ENCODE peak calls at places on chromosomes 6 and 20, in seven cellular contexts. One of them, this sample, is unnamed. For H3K9me3, the result is how much of the 10 kb centered on the place peaks cover.

GRCh38 chr20:10863337-10864060 is 189.7 kb upstream of the JAG1 start:
- DNase-seq in H9: no peak
- DNase-seq in kidney: no peak
- DNase-seq in GM23248: peak
- DNase-seq in lung: no peak
- DNase-seq in CD8-positive, alpha-beta T cell: no peak
- DNase-seq in heart right ventricle: no peak
- DNase-seq in this sample: no peak

GRCh38 chr6:72286911-72287311 is 335.0 kb upstream of the KCNQ5 start:
- DNase-seq in H9: no peak
- DNase-seq in kidney: no peak
- DNase-seq in GM23248: peak
- DNase-seq in lung: no peak
- DNase-seq in CD8-positive, alpha-beta T cell: no peak
- DNase-seq in heart right ventricle: no peak
- DNase-seq in this sample: no peak

GRCh38 chr6:2746557-2747061 is 4.1 kb downstream of the MYLK4 start:
- DNase-seq in H9: no peak
- DNase-seq in kidney: no peak
- DNase-seq in GM23248: no peak
- DNase-seq in lung: no peak
- DNase-seq in CD8-positive, alpha-beta T cell: no peak
- DNase-seq in heart right ventricle: no peak
- DNase-seq in this sample: no peak

GRCh38 chr6:65398851-65399250 is 308.2 kb downstream of the EYS start:
- DNase-seq in H9: no peak
- DNase-seq in kidney: no peak
- DNase-seq in GM23248: no peak
- DNase-seq in lung: no peak
- DNase-seq in CD8-positive, alpha-beta T cell: no peak
- DNase-seq in heart right ventricle: no peak
- DNase-seq in this sample: no peak

GRCh38 chr6:16146527-16146955 is 17.7 kb downstream of the MYLIP start:
- DNase-seq in H9: no peak
- DNase-seq in kidney: peak
- DNase-seq in GM23248: peak
- DNase-seq in lung: no peak
- DNase-seq in CD8-positive, alpha-beta T cell: no peak
- DNase-seq in heart right ventricle: no peak
- DNase-seq in this sample: no peak

GRCh38 chr20:45157977-45158376 is 16.7 kb upstream of the PI3 start:
- DNase-seq in H9: no peak
- DNase-seq in kidney: no peak
- DNase-seq in GM23248: peak
- DNase-seq in lung: no peak
- DNase-seq in CD8-positive, alpha-beta T cell: no peak
- DNase-seq in heart right ventricle: no peak
- DNase-seq in this sample: no peak

GRCh38 chr6:119856136-119856535 is 506.6 kb upstream of the MAN1A1 start:
- DNase-seq in H9: no peak
- DNase-seq in kidney: no peak
- DNase-seq in GM23248: no peak
- DNase-seq in lung: no peak
- DNase-seq in CD8-positive, alpha-beta T cell: no peak
- DNase-seq in heart right ventricle: no peak
- DNase-seq in this sample: no peak

GRCh38 chr6:164927288-164928040 is 381.9 kb downstream of the C6orf118 start:
- DNase-seq in H9: peak
- DNase-seq in kidney: peak
- DNase-seq in GM23248: peak
- DNase-seq in lung: peak
- DNase-seq in CD8-positive, alpha-beta T cell: no peak
- DNase-seq in heart right ventricle: peak
- DNase-seq in this sample: peak

GRCh38 chr6:166997768-166998255 is 1.4 kb upstream of the CEP43 start:
- DNase-seq in H9: peak
- DNase-seq in kidney: peak
- DNase-seq in GM23248: peak
- DNase-seq in lung: peak
- DNase-seq in CD8-positive, alpha-beta T cell: no peak
- DNase-seq in heart right ventricle: peak
- DNase-seq in this sample: peak

GRCh38 chr20:17357238-17357637 is 130.4 kb downstream of the PCSK2 start:
- DNase-seq in H9: no peak
- DNase-seq in kidney: no peak
- DNase-seq in GM23248: no peak
- DNase-seq in lung: no peak
- DNase-seq in CD8-positive, alpha-beta T cell: no peak
- DNase-seq in heart right ventricle: no peak
- DNase-seq in this sample: no peak

GRCh38 chr20:23078351-23078993 is 7.7 kb downstream of the CD93 start:
- DNase-seq in H9: no peak
- DNase-seq in kidney: no peak
- DNase-seq in GM23248: peak
- DNase-seq in lung: no peak
- DNase-seq in CD8-positive, alpha-beta T cell: no peak
- DNase-seq in heart right ventricle: no peak
- DNase-seq in this sample: no peak

GRCh38 chr6:166382500-166382932 is 224 bp downstream of the MPC1 start:
- DNase-seq in H9: no peak
- DNase-seq in kidney: no peak
- DNase-seq in GM23248: no peak
- DNase-seq in lung: no peak
- DNase-seq in CD8-positive, alpha-beta T cell: no peak
- DNase-seq in heart right ventricle: no peak
- DNase-seq in this sample: no peak

GRCh38 chr20:3677733-3678132 is 4.1 kb downstream of the ADAM33 start:
- DNase-seq in H9: no peak
- DNase-seq in kidney: no peak
- DNase-seq in GM23248: peak
- DNase-seq in lung: no peak
- DNase-seq in CD8-positive, alpha-beta T cell: no peak
- DNase-seq in heart right ventricle: peak
- DNase-seq in this sample: no peak

GRCh38 chr6:105499928-105500327 is 97.0 kb upstream of the PREP start:
- DNase-seq in H9: no peak
- DNase-seq in kidney: no peak
- DNase-seq in GM23248: peak
- DNase-seq in lung: no peak
- DNase-seq in CD8-positive, alpha-beta T cell: no peak
- DNase-seq in heart right ventricle: no peak
- DNase-seq in this sample: no peak

GRCh38 chr20:19885981-19886665 is 128.1 kb downstream of the RIN2 start:
- DNase-seq in H9: peak
- DNase-seq in kidney: peak
- DNase-seq in GM23248: peak
- DNase-seq in lung: peak
- DNase-seq in CD8-positive, alpha-beta T cell: no peak
- DNase-seq in heart right ventricle: peak
- DNase-seq in this sample: no peak

GRCh38 chr20:40019510-40019909 is 669.5 kb downstream of the MAFB start:
- DNase-seq in H9: no peak
- DNase-seq in kidney: no peak
- DNase-seq in GM23248: no peak
- DNase-seq in lung: no peak
- DNase-seq in CD8-positive, alpha-beta T cell: no peak
- DNase-seq in heart right ventricle: no peak
- DNase-seq in this sample: no peak
- H3K9me3 ChIP-seq in H9: under half
- H3K9me3 ChIP-seq in kidney: under half
- H3K9me3 ChIP-seq in GM23248: under half
- H3K9me3 ChIP-seq in lung: under half
- H3K9me3 ChIP-seq in CD8-positive, alpha-beta T cell: under half
- H3K9me3 ChIP-seq in heart right ventricle: under half
- H3K9me3 ChIP-seq in this sample: under half

DNA sequence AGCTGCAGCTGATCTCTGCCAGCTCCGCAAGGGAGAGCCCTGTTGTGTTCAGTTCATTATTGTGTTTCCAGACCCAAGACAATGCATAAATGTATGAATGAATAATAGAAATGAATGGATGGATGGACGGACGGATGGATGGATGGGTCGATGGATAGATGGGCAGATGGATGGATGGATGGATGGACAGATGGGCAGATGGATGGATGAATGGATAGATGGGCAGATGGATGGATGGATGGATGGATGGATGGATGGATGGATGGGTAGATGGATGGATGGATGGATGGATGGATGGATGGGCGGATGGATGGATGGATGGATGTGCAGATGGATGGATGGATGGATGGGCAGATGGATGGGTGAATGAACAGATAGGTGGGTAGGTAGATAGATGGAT is 16.7 kb upstream of the LSM14B start:
- DNase-seq in H9: no peak
- DNase-seq in kidney: no peak
- DNase-seq in GM23248: no peak
- DNase-seq in lung: no peak
- DNase-seq in CD8-positive, alpha-beta T cell: no peak
- DNase-seq in heart right ventricle: no peak
- DNase-seq in this sample: no peak
- H3K9me3 ChIP-seq in H9: under half
- H3K9me3 ChIP-seq in kidney: under half
- H3K9me3 ChIP-seq in GM23248: under half
- H3K9me3 ChIP-seq in lung: under half
- H3K9me3 ChIP-seq in CD8-positive, alpha-beta T cell: under half
- H3K9me3 ChIP-seq in heart right ventricle: under half
- H3K9me3 ChIP-seq in this sample: under half

GRCh38 chr20:15511551-15511950 is 1061.7 kb downstream of the KIF16B start:
- DNase-seq in H9: no peak
- DNase-seq in kidney: no peak
- DNase-seq in GM23248: no peak
- DNase-seq in lung: no peak
- DNase-seq in CD8-positive, alpha-beta T cell: no peak
- DNase-seq in heart right ventricle: no peak
- DNase-seq in this sample: no peak
- H3K9me3 ChIP-seq in H9: under half
- H3K9me3 ChIP-seq in kidney: under half
- H3K9me3 ChIP-seq in GM23248: under half
- H3K9me3 ChIP-seq in lung: under half
- H3K9me3 ChIP-seq in CD8-positive, alpha-beta T cell: under half
- H3K9me3 ChIP-seq in heart right ventricle: under half
- H3K9me3 ChIP-seq in this sample: under half

GRCh38 chr6:140193269-140193668 is 818.8 kb upstream of the CITED2 start:
- DNase-seq in H9: no peak
- DNase-seq in kidney: no peak
- DNase-seq in GM23248: no peak
- DNase-seq in lung: no peak
- DNase-seq in CD8-positive, alpha-beta T cell: no peak
- DNase-seq in heart right ventricle: no peak
- DNase-seq in this sample: no peak

GRCh38 chr6:140192018-140192417 is 817.6 kb upstream of the CITED2 start:
- DNase-seq in H9: no peak
- DNase-seq in kidney: no peak
- DNase-seq in GM23248: no peak
- DNase-seq in lung: no peak
- DNase-seq in CD8-positive, alpha-beta T cell: no peak
- DNase-seq in heart right ventricle: no peak
- DNase-seq in this sample: no peak
- H3K9me3 ChIP-seq in H9: under half
- H3K9me3 ChIP-seq in kidney: under half
- H3K9me3 ChIP-seq in GM23248: under half
- H3K9me3 ChIP-seq in lung: under half
- H3K9me3 ChIP-seq in CD8-positive, alpha-beta T cell: under half
- H3K9me3 ChIP-seq in heart right ventricle: under half
- H3K9me3 ChIP-seq in this sample: under half

GRCh38 chr20:56222945-56223344 is 25.6 kb upstream of the MC3R start:
- DNase-seq in H9: no peak
- DNase-seq in kidney: no peak
- DNase-seq in GM23248: peak
- DNase-seq in lung: no peak
- DNase-seq in CD8-positive, alpha-beta T cell: no peak
- DNase-seq in heart right ventricle: no peak
- DNase-seq in this sample: no peak
- H3K9me3 ChIP-seq in H9: half or more
- H3K9me3 ChIP-seq in kidney: under half
- H3K9me3 ChIP-seq in GM23248: under half
- H3K9me3 ChIP-seq in lung: under half
- H3K9me3 ChIP-seq in CD8-positive, alpha-beta T cell: under half
- H3K9me3 ChIP-seq in heart right ventricle: under half
- H3K9me3 ChIP-seq in this sample: under half

GRCh38 chr20:58526411-58526810 is 11.2 kb upstream of the APCDD1L start:
- DNase-seq in H9: no peak
- DNase-seq in kidney: no peak
- DNase-seq in GM23248: no peak
- DNase-seq in lung: no peak
- DNase-seq in CD8-positive, alpha-beta T cell: no peak
- DNase-seq in heart right ventricle: no peak
- DNase-seq in this sample: no peak

GRCh38 chr20:58524814-58525213 is 9.6 kb upstream of the APCDD1L start:
- DNase-seq in H9: peak
- DNase-seq in kidney: no peak
- DNase-seq in GM23248: peak
- DNase-seq in lung: no peak
- DNase-seq in CD8-positive, alpha-beta T cell: no peak
- DNase-seq in heart right ventricle: no peak
- DNase-seq in this sample: no peak

GRCh38 chr20:58531657-58532056 is 16.5 kb upstream of the APCDD1L start:
- DNase-seq in H9: no peak
- DNase-seq in kidney: no peak
- DNase-seq in GM23248: no peak
- DNase-seq in lung: no peak
- DNase-seq in CD8-positive, alpha-beta T cell: no peak
- DNase-seq in heart right ventricle: no peak
- DNase-seq in this sample: no peak

GRCh38 chr20:58531063-58531462 is 15.9 kb upstream of the APCDD1L start:
- DNase-seq in H9: no peak
- DNase-seq in kidney: no peak
- DNase-seq in GM23248: no peak
- DNase-seq in lung: no peak
- DNase-seq in CD8-positive, alpha-beta T cell: no peak
- DNase-seq in heart right ventricle: no peak
- DNase-seq in this sample: no peak

DNA sequence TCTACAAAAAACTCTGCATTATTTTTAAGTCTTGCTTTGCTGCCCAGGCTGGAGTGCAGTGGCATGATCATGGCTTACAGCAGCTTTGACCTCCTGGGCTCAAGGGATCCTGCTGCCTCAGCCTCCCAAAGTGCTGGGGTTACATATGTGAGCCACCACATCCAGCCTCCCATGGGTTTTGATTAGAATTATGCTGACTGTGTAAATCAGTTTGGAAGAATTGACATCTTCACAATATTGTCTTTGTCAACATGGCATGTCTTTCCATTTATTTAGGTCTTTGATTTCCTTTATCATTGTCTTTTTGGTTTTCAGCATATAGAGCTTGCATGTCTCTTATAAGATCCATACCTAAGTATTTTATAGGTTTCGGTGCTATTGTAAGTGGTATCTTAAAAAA is 13.2 kb upstream of the APCDD1L start:
- DNase-seq in H9: no peak
- DNase-seq in kidney: no peak
- DNase-seq in GM23248: no peak
- DNase-seq in lung: no peak
- DNase-seq in CD8-positive, alpha-beta T cell: no peak
- DNase-seq in heart right ventricle: no peak
- DNase-seq in this sample: no peak
- H3K9me3 ChIP-seq in H9: under half
- H3K9me3 ChIP-seq in kidney: under half
- H3K9me3 ChIP-seq in GM23248: under half
- H3K9me3 ChIP-seq in lung: under half
- H3K9me3 ChIP-seq in CD8-positive, alpha-beta T cell: under half
- H3K9me3 ChIP-seq in heart right ventricle: under half
- H3K9me3 ChIP-seq in this sample: under half

GRCh38 chr20:59680148-59680650 is 75.9 kb downstream of the PHACTR3 start:
- DNase-seq in H9: no peak
- DNase-seq in kidney: no peak
- DNase-seq in GM23248: no peak
- DNase-seq in lung: no peak
- DNase-seq in CD8-positive, alpha-beta T cell: no peak
- DNase-seq in heart right ventricle: no peak
- DNase-seq in this sample: no peak
- H3K9me3 ChIP-seq in H9: under half
- H3K9me3 ChIP-seq in kidney: under half
- H3K9me3 ChIP-seq in GM23248: under half
- H3K9me3 ChIP-seq in lung: under half
- H3K9me3 ChIP-seq in CD8-positive, alpha-beta T cell: under half
- H3K9me3 ChIP-seq in heart right ventricle: under half
- H3K9me3 ChIP-seq in this sample: under half